ENCODE peak calls at places on chromosome 14, in nine cellular contexts. Y, Q, E, F, O, V, G, R and A are unnamed samples.

GRCh38 chr14:104137297-104138097 is 890 bp upstream of the KIF26A start:
- DNase-seq in O (peak; percentile 19), V (peak; percentile 55), Q (peak; percentile 90), E (peak; percentile 74), F (peak; percentile 37), Y (peak; percentile 85), G (no peak), R (peak; percentile 56), A (peak; percentile 65)

GRCh38 chr14:75098682-75099081 is 28.2 kb downstream of the NEK9 start:
- DNase-seq in G (no peak), Y (no peak), R (no peak), V (no peak), Q (no peak), E (no peak), F (no peak), O (no peak), A (no peak)

GRCh38 chr14:71355324-71356201 is 448.3 kb downstream of the PCNX1 start:
- DNase-seq in O (peak; percentile 92), R (no peak), Q (no peak), G (no peak), Y (peak; percentile 29), V (peak; percentile 36), F (peak; percentile 46), E (no peak), A (no peak)

GRCh38 chr14:86086962-86087361 is 557.0 kb downstream of the FLRT2 start:
- DNase-seq in F (no peak), R (no peak), V (no peak), Q (no peak), G (no peak), O (no peak), Y (no peak), E (no peak), A (no peak)

GRCh38 chr14:88346048-88346639 is 23.1 kb upstream of the KCNK10 start:
- DNase-seq in O (no peak), V (no peak), Y (peak; percentile 36), R (peak; percentile 96), F (no peak), E (no peak), Q (no peak), G (no peak), A (no peak)

GRCh38 chr14:76480426-76480825 is 104.5 kb downstream of the ESRRB start:
- DNase-seq in R (no peak), Q (peak; percentile 8), G (no peak), F (no peak), V (no peak), Y (no peak), E (no peak), O (no peak), A (no peak)

GRCh38 chr14:75175677-75176141 is 703 bp downstream of the TMED10 start:
- DNase-seq in R (peak; percentile 36), O (no peak), E (no peak), Y (no peak), Q (no peak), F (no peak), G (no peak), V (no peak), A (no peak)

GRCh38 chr14:104346608-104347007 is 208.2 kb downstream of the KIF26A start:
- DNase-seq in Q (no peak), F (no peak), Y (no peak), R (no peak), E (no peak), V (no peak), O (no peak), G (no peak), A (no peak)

GRCh38 chr14:44297437-44297836 is 209.6 kb downstream of the FSCB start:
- DNase-seq in F (no peak), E (no peak), V (no peak), Y (no peak), G (no peak), O (no peak), R (peak; percentile 15), Q (no peak), A (no peak)

GRCh38 chr14:76848879-76849278 is 22.7 kb downstream of the LRRC74A start:
- DNase-seq in V (no peak), F (no peak), E (no peak), Y (no peak), Q (no peak), G (no peak), R (peak; percentile 10), O (no peak), A (no peak)

GRCh38 chr14:97416550-97416949 is 619.4 kb downstream of the VRK1 start:
- DNase-seq in O (no peak), E (no peak), G (no peak), Q (no peak), Y (no peak), F (no peak), V (no peak), R (no peak), A (no peak)

GRCh38 chr14:87994974-87995373 is 2.0 kb upstream of the GALC start:
- DNase-seq in E (no peak), Y (peak; percentile 33), G (no peak), R (no peak), Q (no peak), V (no peak), O (no peak), F (no peak), A (no peak)

GRCh38 chr14:69247691-69248440 is 12.1 kb upstream of the GALNT16 start:
- DNase-seq in R (peak; percentile 11), F (peak; percentile 78), G (no peak), V (no peak), O (peak; percentile 95), E (no peak), Q (no peak), Y (no peak), A (peak; percentile 26)

GRCh38 chr14:45838597-45838996 is 585.6 kb upstream of the MIS18BP1 start:
- DNase-seq in V (peak; percentile 1), F (no peak), G (no peak), E (no peak), Y (peak; percentile 14), O (no peak), Q (no peak), R (peak; percentile 57), A (no peak)

GRCh38 chr14:37864861-37865718 is 269.7 kb downstream of the TTC6 start:
- DNase-seq in O (peak; percentile 60), E (peak; percentile 81), Q (no peak), R (peak; percentile 62), Y (peak; percentile 46), F (no peak), G (no peak), V (no peak), A (no peak)

GRCh38 chr14:54625158-54625557 is 58.2 kb downstream of the SAMD4A start:
- DNase-seq in Y (peak; percentile 60), G (peak; percentile 60), R (no peak), V (no peak), E (no peak), O (peak; percentile 79), F (no peak), Q (no peak), A (no peak)

GRCh38 chr14:54606178-54606577 is 39.2 kb downstream of the SAMD4A start:
- DNase-seq in E (no peak), Y (no peak), R (no peak), F (no peak), Q (no peak), V (peak; percentile 7), O (peak; percentile 27), G (no peak), A (no peak)

GRCh38 chr14:74875941-74876913 is at the start of gene PROX2:
- DNase-seq in V (no peak), E (no peak), O (no peak), R (no peak), F (no peak), Y (no peak), Q (no peak), G (no peak), A (no peak)

GRCh38 chr14:21264025-21264801 is 5.0 kb downstream of the HNRNPC start:
- DNase-seq in E (no peak), O (peak; percentile 74), V (no peak), F (no peak), Y (no peak), R (peak; percentile 77), G (no peak), Q (no peak), A (no peak)
- H3K36me3 ChIP-seq in E (peaks cover 23% of the 10 kb centered on the region), O (peaks cover 11% of the 10 kb centered on the region), V (peaks cover 19% of the 10 kb centered on the region), F (no peaks in the 10 kb centered on the region), Y (peaks cover 14% of the 10 kb centered on the region), R (peaks cover 76% of the 10 kb centered on the region), G (peaks cover 60% of the 10 kb centered on the region), Q (peaks cover 8% of the 10 kb centered on the region), A (no peaks in the 10 kb centered on the region)

DNA sequence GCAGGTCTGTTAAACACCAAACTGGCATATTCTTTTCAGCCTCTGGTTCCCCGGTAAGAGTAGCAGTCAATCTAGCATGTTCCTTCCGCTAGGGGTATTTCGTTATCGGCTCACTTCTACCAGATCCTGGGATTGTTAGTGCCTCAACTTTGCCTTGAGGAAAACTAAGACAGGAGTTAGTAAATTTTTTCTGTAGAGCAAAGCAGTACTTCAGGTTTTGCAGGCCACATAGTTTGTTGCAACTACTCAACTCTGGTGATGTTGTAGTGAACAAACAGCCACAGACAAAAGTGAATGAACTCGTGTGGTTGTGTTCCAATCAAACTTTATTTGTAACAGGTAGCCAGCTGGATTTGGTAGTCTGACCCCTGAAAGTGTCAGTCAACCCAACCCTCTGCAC is 6.3 kb upstream of the CDH24 start:
- DNase-seq in E (no peak), O (no peak), G (no peak), Y (no peak), V (no peak), Q (no peak), F (no peak), R (no peak), A (no peak)
- H3K27ac ChIP-seq in E (no peak overlapping the region), O (no peak overlapping the region), G (no peak overlapping the region), Y (no peak overlapping the region), V (no peak overlapping the region), Q (no peak overlapping the region), F (no peak overlapping the region), R (no peak overlapping the region), A (no peak overlapping the region)

GRCh38 chr14:22316473-22316872 is 272.6 kb downstream of the DAD1 start:
- DNase-seq in O (no peak), R (no peak), V (no peak), F (no peak), G (no peak), Q (no peak), Y (no peak), E (no peak), A (no peak)
- H3K36me3 ChIP-seq in O (no peaks in the 10 kb centered on the region), R (no peaks in the 10 kb centered on the region), V (no peaks in the 10 kb centered on the region), F (no peaks in the 10 kb centered on the region), G (no peaks in the 10 kb centered on the region), Q (no peaks in the 10 kb centered on the region), Y (no peaks in the 10 kb centered on the region), E (no peaks in the 10 kb centered on the region), A (no peaks in the 10 kb centered on the region)

GRCh38 chr14:56339855-56340701 is 221.9 kb downstream of the PELI2 start:
- DNase-seq in F (peak; percentile 70), R (peak; percentile 89), G (peak; percentile 90), O (peak; percentile 97), V (peak; percentile 79), Y (peak; percentile 87), E (peak; percentile 63), Q (peak; percentile 91), A (peak; percentile 55)
- H3K27ac ChIP-seq in F (no peak overlapping the region), R (no peak overlapping the region), G (no peak overlapping the region), O (peak overlapping the region; percentile 63), V (no peak overlapping the region), Y (no peak overlapping the region), E (no peak overlapping the region), Q (no peak overlapping the region), A (no peak overlapping the region)